ENCODE peak calls at places on chromosomes 11 and 22, in four cellular contexts. J, H, E and B are unnamed samples.

GRCh38 chr11:95371147-95371546 is 140.1 kb upstream of the SESN3 start:
- DNase-seq in H (no peak), J (no peak), E (no peak), B (no peak)

GRCh38 chr11:63443714-63444113 is 47.3 kb downstream of the PLAAT5 start:
- DNase-seq in H (no peak), J (no peak), E (no peak), B (no peak)

GRCh38 chr11:43579171-43579918 is 101.2 kb upstream of the HSD17B12 start:
- DNase-seq in H (peak), J (no peak), E (peak), B (no peak)

GRCh38 chr22:49997932-49998717 is 14.4 kb downstream of the IL17REL start:
- DNase-seq in E (no peak), J (no peak), H (no peak), B (no peak)

GRCh38 chr22:24200616-24201212 is 19.4 kb downstream of the SUSD2 start:
- DNase-seq in E (no peak), J (no peak), H (no peak), B (no peak)

GRCh38 chr11:70040452-70040851 is 37.7 kb upstream of the ANO1 start:
- DNase-seq in J (no peak), H (no peak), E (no peak), B (no peak)

GRCh38 chr22:33895444-33895843 is 24.8 kb downstream of the LARGE1 start:
- DNase-seq in H (no peak), E (no peak), J (no peak), B (no peak)

GRCh38 chr22:20384865-20385264 is 9.1 kb upstream of the ZNF74 start:
- DNase-seq in J (no peak), H (no peak), E (no peak), B (no peak)

GRCh38 chr11:64284962-64285884 is at the start of gene GPR137:
- DNase-seq in J (peak), H (peak), E (peak), B (peak)

GRCh38 chr11:107576497-107577086 is 11.1 kb upstream of the ALKBH8 start:
- DNase-seq in E (peak), J (no peak), H (peak), B (peak)

GRCh38 chr22:46010951-46011626 is 34.1 kb upstream of the WNT7B start:
- DNase-seq in E (no peak), H (no peak), J (no peak), B (no peak)

GRCh38 chr11:78022397-78023396 is at the start of gene KCTD14:
- DNase-seq in J (no peak), H (peak), E (peak), B (no peak)

GRCh38 chr22:33969052-33969451 is 48.8 kb upstream of the LARGE1 start:
- DNase-seq in J (no peak), H (peak), E (no peak), B (no peak)

GRCh38 chr11:41379084-41379483 is 80.4 kb downstream of the LRRC4C start:
- DNase-seq in H (no peak), E (no peak), J (no peak), B (no peak)

GRCh38 chr22:22584722-22585121 is 25.7 kb upstream of the PRAME start:
- DNase-seq in E (no peak), H (no peak), J (no peak), B (no peak)

GRCh38 chr11:60970369-60970774 is 1.1 kb upstream of the CD6 start:
- DNase-seq in E (peak), J (peak), H (peak), B (peak)

GRCh38 chr11:97856666-97857065 is 1164.1 kb upstream of the CNTN5 start:
- DNase-seq in H (peak), E (no peak), J (no peak), B (no peak)

GRCh38 chr11:78295347-78295746 is 106.6 kb downstream of the USP35 start:
- DNase-seq in H (no peak), E (no peak), J (no peak), B (no peak)

GRCh38 chr11:832529-833113 is at the start of gene CD151:
- DNase-seq in E (peak), J (no peak), H (peak), B (peak)

GRCh38 chr11:57974830-57975229 is 48.9 kb upstream of the OR9Q1 start:
- DNase-seq in J (no peak), H (no peak), E (no peak), B (no peak)

GRCh38 chr11:67032830-67033555 is 10.1 kb downstream of the SYT12 start:
- DNase-seq in J (no peak), H (no peak), E (peak), B (no peak)

GRCh38 chr22:29587938-29588699 is 7.2 kb upstream of the NIPSNAP1 start:
- DNase-seq in J (no peak), E (peak), H (no peak), B (no peak)

GRCh38 chr22:27212617-27213177 is 555.3 kb downstream of the MIAT start:
- DNase-seq in J (no peak), H (no peak), E (peak), B (no peak)

GRCh38 chr11:23570828-23571227 is 710.6 kb upstream of the CCDC179 start:
- DNase-seq in H (no peak), J (no peak), E (no peak), B (no peak)

GRCh38 chr22:42365337-42365865 is 66.8 kb downstream of the NFAM1 start:
- DNase-seq in J (no peak), E (no peak), H (peak), B (no peak)

GRCh38 chr11:68890490-68891231 is 13.0 kb downstream of the MRPL21 start:
- DNase-seq in E (peak), J (no peak), H (no peak), B (no peak)

GRCh38 chr22:21599053-21599893 is 30.5 kb downstream of the YDJC start:
- DNase-seq in H (no peak), E (no peak), J (no peak), B (no peak)

GRCh38 chr11:130798280-130798679 is 118.0 kb downstream of the SNX19 start:
- DNase-seq in E (peak), H (no peak), J (no peak), B (no peak)

GRCh38 chr11:117930208-117930570 is 987 bp upstream of the TMPRSS13 start:
- DNase-seq in H (no peak), J (no peak), E (no peak), B (no peak)

GRCh38 chr22:47112566-47112965 is 350.1 kb downstream of the TBC1D22A start:
- DNase-seq in H (no peak), J (no peak), E (no peak), B (no peak)

GRCh38 chr11:62680825-62681240 is 2.0 kb upstream of the UBXN1 start:
- DNase-seq in J (no peak), E (peak), H (peak), B (no peak)

GRCh38 chr11:70495351-70496310 is 97.3 kb downstream of the CTTN start:
- DNase-seq in E (no peak), J (no peak), H (no peak), B (no peak)

GRCh38 chr11:112265659-112266409 is 5.2 kb upstream of the PLET1 start:
- DNase-seq in J (no peak), E (no peak), H (no peak), B (no peak)

GRCh38 chr11:79352304-79352703 is 88.5 kb downstream of the TENM4 start:
- DNase-seq in H (no peak), J (no peak), E (no peak), B (no peak)